ENCODE peak calls at places on chromosomes 13 and 19, in four cellular contexts. X, G, D and I are unnamed samples. For H3K27me3, the result is how much of the 10 kb centered on the place peaks cover.

GRCh38 chr13:107512551-107512950 is 702.8 kb downstream of the LIG4 start:
- DNase-seq in X (no peak), D (peak), G (no peak), I (no peak)

GRCh38 chr19:54462072-54462712 is 1.4 kb downstream of the LENG9 start:
- DNase-seq in X (no peak), D (no peak), G (no peak), I (no peak)

GRCh38 chr13:95784161-95784880 is 107.4 kb downstream of the DNAJC3 start:
- DNase-seq in D (no peak), X (no peak), G (peak), I (peak)

GRCh38 chr19:55552206-55552605 is 6.9 kb upstream of the SBK3 start:
- DNase-seq in X (no peak), G (no peak), D (no peak), I (no peak)

GRCh38 chr13:66362485-66362884 is 867.7 kb downstream of the PCDH9 start:
- DNase-seq in D (no peak), G (peak), X (no peak), I (no peak)

GRCh38 chr19:16908759-16909158 is 20.0 kb downstream of the F2RL3 start:
- DNase-seq in X (no peak), D (no peak), G (no peak), I (no peak)

GRCh38 chr13:113888701-113889330 is 24.9 kb upstream of the GAS6 start:
- DNase-seq in D (no peak), X (no peak), G (no peak), I (no peak)

GRCh38 chr19:40596608-40597328 is 4.4 kb upstream of the LTBP4 start:
- DNase-seq in G (peak), X (no peak), D (peak), I (no peak)

GRCh38 chr13:32036131-32036695 is 4.6 kb downstream of the FRY start:
- DNase-seq in D (no peak), G (no peak), X (no peak), I (no peak)

GRCh38 chr13:20908714-20909497 is 6.4 kb upstream of the XPO4 start:
- DNase-seq in G (no peak), X (no peak), D (no peak), I (no peak)

GRCh38 chr19:34430738-34431625 is 2.8 kb downstream of the UBA2 start:
- DNase-seq in X (no peak), D (peak), G (peak), I (peak)

GRCh38 chr19:54188224-54188871 is 1.0 kb downstream of the MBOAT7 start:
- DNase-seq in X (no peak), D (peak), G (peak), I (no peak)

GRCh38 chr13:61316647-61317046 is 99.0 kb downstream of the PCDH20 start:
- DNase-seq in X (no peak), G (no peak), D (peak), I (no peak)

GRCh38 chr13:56773148-56773547 is 367.6 kb upstream of the PRR20A start:
- DNase-seq in G (no peak), D (no peak), X (no peak), I (no peak)

GRCh38 chr19:991174-991931 is 7.2 kb downstream of the WDR18 start:
- DNase-seq in D (peak), G (peak), X (no peak), I (no peak)

GRCh38 chr13:94673841-94674240 is 38.5 kb downstream of the SOX21 start:
- DNase-seq in D (peak), G (no peak), X (no peak), I (no peak)

GRCh38 chr19:9782282-9782681 is 13.7 kb upstream of the ZNF846 start:
- DNase-seq in D (no peak), X (no peak), G (no peak), I (no peak)

GRCh38 chr19:18294467-18294864 is 13.0 kb upstream of the JUND start:
- DNase-seq in D (peak), X (no peak), G (no peak), I (no peak)

GRCh38 chr13:21901772-21902708 is 231.2 kb downstream of the FGF9 start:
- DNase-seq in D (no peak), X (no peak), G (peak), I (no peak)

GRCh38 chr19:55069137-55069858 is 6.3 kb upstream of the RDH13 start:
- DNase-seq in X (no peak), D (peak), G (no peak), I (no peak)

GRCh38 chr19:36797786-36798108 is 25.1 kb upstream of the ZNF850 start:
- DNase-seq in X (no peak), D (no peak), G (no peak), I (no peak)

DNA sequence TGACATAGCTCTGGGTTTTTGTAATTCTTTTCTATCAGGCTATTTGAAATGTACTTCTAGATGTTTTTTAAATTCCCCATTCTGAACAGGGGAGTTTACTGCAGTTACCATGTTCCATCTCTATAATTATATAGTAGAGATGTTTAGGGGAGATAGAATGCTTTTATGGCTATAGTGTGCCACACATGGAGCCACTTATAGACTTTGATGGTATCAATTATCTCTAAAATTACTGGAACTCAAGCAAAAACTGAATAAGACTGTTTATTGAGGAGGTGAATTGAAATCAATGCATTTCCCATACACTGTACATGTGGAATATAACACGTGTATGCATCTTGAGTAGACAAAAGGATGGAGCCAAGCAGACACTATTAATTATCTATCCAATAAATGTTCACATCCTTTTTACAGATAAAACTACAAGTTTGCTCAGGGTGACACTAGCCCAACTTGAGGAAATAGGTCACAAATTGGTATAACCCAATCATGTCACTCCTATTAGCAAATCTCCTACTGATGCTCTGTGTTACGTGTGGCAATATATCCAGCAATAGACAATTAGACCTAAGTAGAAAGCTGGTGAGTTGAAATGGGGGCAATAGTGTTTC is 1882.6 kb downstream of the PCDH9 start:
- DNase-seq in D (no peak), G (no peak), X (no peak), I (no peak)
- TF ChIP-seq CTCF in D (no peak), G (no peak), X (no peak), I (no peak)

DNA sequence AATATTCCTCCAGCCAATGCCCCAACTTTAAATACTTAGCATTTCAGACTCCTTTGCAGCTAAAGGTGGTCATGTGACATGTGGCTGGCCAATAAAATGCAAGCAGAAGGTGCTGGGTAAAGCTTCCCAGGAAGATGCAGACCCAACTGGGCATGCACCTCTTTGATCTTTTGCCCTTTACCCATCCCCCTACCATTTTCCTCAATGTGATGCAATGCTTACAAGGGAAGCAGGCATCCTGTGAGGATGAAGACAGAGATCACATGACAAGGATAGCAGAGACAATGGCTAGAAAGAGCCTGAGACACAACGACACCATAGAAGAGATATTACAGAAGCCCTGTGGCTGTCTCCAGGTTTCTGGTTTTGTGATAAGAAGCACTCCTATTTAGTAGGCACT is 2.1 kb upstream of the WASF3 start:
- DNase-seq in D (no peak), G (no peak), X (no peak), I (no peak)
- H3K27me3 ChIP-seq in D (under half), G (under half), X (under half), I (under half)

DNA sequence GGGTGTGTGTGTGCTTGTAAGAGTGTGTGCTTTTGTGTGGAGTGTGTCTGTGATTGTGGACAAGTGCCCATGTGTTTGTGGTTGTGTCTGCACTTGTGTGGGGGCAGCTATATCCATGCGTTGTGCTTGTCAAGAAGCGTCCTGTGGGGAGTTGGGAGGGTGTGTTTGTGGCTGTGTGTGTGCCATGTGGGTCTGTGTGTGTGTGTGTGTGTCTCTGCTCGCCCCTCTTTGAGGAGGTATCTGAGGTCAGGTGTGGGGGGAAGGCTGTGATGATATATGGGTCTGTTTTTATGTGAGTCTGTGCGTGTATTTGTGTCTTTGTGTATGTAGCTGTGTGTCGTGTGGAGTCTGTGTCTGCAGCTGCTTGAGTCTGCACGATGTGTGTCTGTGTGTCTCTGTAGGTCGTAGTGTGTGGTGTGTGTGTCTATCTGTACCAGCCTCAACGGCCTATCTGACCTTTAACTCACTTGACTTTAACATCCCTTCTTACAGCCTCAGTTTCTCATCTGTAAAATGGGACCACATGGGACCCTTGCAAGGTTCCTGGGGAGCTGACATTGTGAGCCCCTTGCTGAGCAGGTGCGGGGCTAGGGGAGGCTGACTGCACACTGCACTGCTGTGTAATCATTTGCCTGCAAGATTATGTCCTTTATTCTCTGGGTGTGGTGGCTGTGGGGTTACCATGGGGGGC is 4.0 kb upstream of the NFIC start:
- DNase-seq in G (no peak), X (no peak), D (no peak), I (no peak)
- H3K4me3 ChIP-seq in G (no peak), X (no peak), D (no peak), I (no peak)

DNA sequence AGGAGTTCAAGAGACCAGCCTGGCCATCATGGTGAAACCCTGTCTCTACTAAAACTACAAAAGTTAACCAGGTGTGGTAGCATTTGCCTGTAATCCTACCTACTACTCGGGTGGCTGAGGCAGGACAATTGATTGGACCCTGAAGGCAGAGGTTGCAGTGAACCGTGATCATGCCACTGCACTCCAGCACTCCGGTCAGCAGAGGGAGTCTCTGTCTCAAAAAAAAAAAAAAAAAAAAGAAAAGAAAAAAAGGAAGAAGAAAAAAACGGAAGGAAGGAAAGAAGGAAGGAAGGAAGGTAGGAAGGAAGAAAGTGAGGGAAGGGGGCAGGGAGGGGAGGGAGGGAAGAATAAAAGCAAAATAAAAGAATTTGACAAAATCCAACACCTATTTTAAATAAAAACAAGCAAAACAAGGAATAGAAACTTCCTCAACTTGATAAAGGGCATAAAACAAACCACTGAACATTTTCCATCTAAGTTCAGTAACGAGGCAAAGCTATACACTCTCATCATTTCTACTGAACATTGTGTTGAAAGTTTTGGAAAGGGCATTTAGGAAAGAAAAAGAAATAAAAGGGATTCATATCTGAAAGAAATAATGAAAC is 411.6 kb upstream of the SLITRK5 start:
- DNase-seq in D (peak), G (no peak), X (no peak), I (no peak)
- TF ChIP-seq CTCF in D (peak), G (peak), X (no peak), I (peak)

GRCh38 chr19:49423278-49423984 is at the start of gene PTH2:
- DNase-seq in X (no peak), G (no peak), D (no peak), I (no peak)
- H3K27me3 ChIP-seq in X (half or more), G (half or more), D (half or more), I (half or more)

GRCh38 chr13:30645629-30646028 is 27.9 kb downstream of the USPL1 start:
- DNase-seq in G (no peak), X (no peak), D (no peak), I (no peak)
- H3K4me3 ChIP-seq in G (no peak), X (no peak), D (no peak), I (no peak)

GRCh38 chr13:24984134-24984533 is 111.8 kb upstream of the PABPC3 start:
- DNase-seq in X (no peak), G (no peak), D (no peak), I (no peak)

GRCh38 chr13:24986826-24987225 is 109.1 kb upstream of the PABPC3 start:
- DNase-seq in G (no peak), X (no peak), D (no peak), I (no peak)

GRCh38 chr13:24983094-24983493 is 112.8 kb upstream of the PABPC3 start:
- DNase-seq in D (no peak), X (no peak), G (no peak), I (no peak)

GRCh38 chr13:24982333-24982999 is 113.5 kb upstream of the PABPC3 start:
- DNase-seq in X (no peak), D (no peak), G (no peak), I (no peak)

DNA sequence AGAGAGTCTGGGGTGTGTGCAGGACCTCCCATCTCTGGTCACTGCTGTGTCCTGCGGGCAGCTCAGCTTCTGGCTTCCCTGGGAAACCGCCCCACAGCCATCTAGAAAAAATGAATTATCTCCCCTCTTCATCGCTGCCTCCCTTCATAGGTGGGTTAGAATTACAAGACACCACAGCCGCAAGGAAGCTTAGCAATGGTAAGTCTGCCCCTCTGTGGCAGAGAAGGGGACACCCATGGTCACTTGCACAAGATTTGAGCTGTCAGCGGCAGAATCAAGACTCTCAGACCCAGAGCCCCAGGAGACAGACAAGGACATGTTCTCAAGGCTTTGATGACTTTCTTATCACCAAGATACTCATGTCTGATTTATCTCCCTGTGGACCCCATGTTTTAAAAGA is 110.8 kb upstream of the PABPC3 start:
- DNase-seq in G (no peak), D (peak), X (no peak), I (no peak)
- TF ChIP-seq CTCF in G (no peak), D (peak), X (no peak), I (no peak)